ENCODE peak calls at places on chromosome 13, in six cellular contexts. One of them, this sample, is unnamed.

GRCh38 chr13:53405616-53406015 is 377.0 kb downstream of the OLFM4 start:
- DNase-seq in substantia nigra: no peak
- DNase-seq in NCI-H1694 treated with DMSO at 0.1 percent for 48 hours: no peak
- DNase-seq in HAP-1: peak
- DNase-seq in AG10803: no peak
- DNase-seq in neural progenitor cell: peak
- DNase-seq in this sample: peak

GRCh38 chr13:113371061-113371460 is 7.1 kb upstream of the GRTP1 start:
- DNase-seq in substantia nigra: no peak
- DNase-seq in NCI-H1694 treated with DMSO at 0.1 percent for 48 hours: no peak
- DNase-seq in HAP-1: no peak
- DNase-seq in AG10803: no peak
- DNase-seq in neural progenitor cell: no peak
- DNase-seq in this sample: no peak

GRCh38 chr13:105979586-105979985 is 555.9 kb downstream of the EFNB2 start:
- DNase-seq in substantia nigra: no peak
- DNase-seq in NCI-H1694 treated with DMSO at 0.1 percent for 48 hours: no peak
- DNase-seq in HAP-1: no peak
- DNase-seq in AG10803: peak
- DNase-seq in neural progenitor cell: peak
- DNase-seq in this sample: peak

GRCh38 chr13:41544824-41545707 is 87.7 kb downstream of the RGCC start:
- DNase-seq in substantia nigra: no peak
- DNase-seq in NCI-H1694 treated with DMSO at 0.1 percent for 48 hours: no peak
- DNase-seq in HAP-1: no peak
- DNase-seq in AG10803: peak
- DNase-seq in neural progenitor cell: no peak
- DNase-seq in this sample: no peak

GRCh38 chr13:21458457-21458815 is 667 bp downstream of the ZDHHC20 start:
- DNase-seq in substantia nigra: no peak
- DNase-seq in NCI-H1694 treated with DMSO at 0.1 percent for 48 hours: peak
- DNase-seq in HAP-1: peak
- DNase-seq in AG10803: no peak
- DNase-seq in neural progenitor cell: peak
- DNase-seq in this sample: peak

GRCh38 chr13:35695411-35695810 is 218.9 kb upstream of the MAB21L1 start:
- DNase-seq in substantia nigra: no peak
- DNase-seq in NCI-H1694 treated with DMSO at 0.1 percent for 48 hours: no peak
- DNase-seq in HAP-1: no peak
- DNase-seq in AG10803: peak
- DNase-seq in neural progenitor cell: no peak
- DNase-seq in this sample: no peak

GRCh38 chr13:68350554-68350953 is 1120.4 kb upstream of the PCDH9 start:
- DNase-seq in substantia nigra: no peak
- DNase-seq in NCI-H1694 treated with DMSO at 0.1 percent for 48 hours: no peak
- DNase-seq in HAP-1: no peak
- DNase-seq in AG10803: no peak
- DNase-seq in neural progenitor cell: no peak
- DNase-seq in this sample: no peak

GRCh38 chr13:40589285-40590109 is 76.9 kb downstream of the FOXO1 start:
- DNase-seq in substantia nigra: no peak
- DNase-seq in NCI-H1694 treated with DMSO at 0.1 percent for 48 hours: no peak
- DNase-seq in HAP-1: no peak
- DNase-seq in AG10803: peak
- DNase-seq in neural progenitor cell: peak
- DNase-seq in this sample: no peak

GRCh38 chr13:98476106-98476505 is 100.8 kb downstream of the STK24 start:
- DNase-seq in substantia nigra: no peak
- DNase-seq in NCI-H1694 treated with DMSO at 0.1 percent for 48 hours: no peak
- DNase-seq in HAP-1: no peak
- DNase-seq in AG10803: no peak
- DNase-seq in neural progenitor cell: peak
- DNase-seq in this sample: peak

GRCh38 chr13:50460366-50460765 is 383.1 kb downstream of the DLEU7 start:
- DNase-seq in substantia nigra: no peak
- DNase-seq in NCI-H1694 treated with DMSO at 0.1 percent for 48 hours: no peak
- DNase-seq in HAP-1: no peak
- DNase-seq in AG10803: no peak
- DNase-seq in neural progenitor cell: no peak
- DNase-seq in this sample: no peak

GRCh38 chr13:113422790-113423189 is 30.5 kb downstream of the ADPRHL1 start:
- DNase-seq in substantia nigra: no peak
- DNase-seq in NCI-H1694 treated with DMSO at 0.1 percent for 48 hours: no peak
- DNase-seq in HAP-1: no peak
- DNase-seq in AG10803: no peak
- DNase-seq in neural progenitor cell: no peak
- DNase-seq in this sample: no peak

GRCh38 chr13:25225970-25226369 is 53.9 kb upstream of the AMER2 start:
- DNase-seq in substantia nigra: no peak
- DNase-seq in NCI-H1694 treated with DMSO at 0.1 percent for 48 hours: no peak
- DNase-seq in HAP-1: no peak
- DNase-seq in AG10803: no peak
- DNase-seq in neural progenitor cell: no peak
- DNase-seq in this sample: no peak

GRCh38 chr13:103876571-103876970 is 810.4 kb upstream of the SLC10A2 start:
- DNase-seq in substantia nigra: no peak
- DNase-seq in NCI-H1694 treated with DMSO at 0.1 percent for 48 hours: no peak
- DNase-seq in HAP-1: no peak
- DNase-seq in AG10803: peak
- DNase-seq in neural progenitor cell: no peak
- DNase-seq in this sample: peak

GRCh38 chr13:84607614-84608013 is 725.3 kb upstream of the SLITRK1 start:
- DNase-seq in substantia nigra: no peak
- DNase-seq in NCI-H1694 treated with DMSO at 0.1 percent for 48 hours: no peak
- DNase-seq in HAP-1: no peak
- DNase-seq in AG10803: peak
- DNase-seq in neural progenitor cell: no peak
- DNase-seq in this sample: no peak

GRCh38 chr13:44403720-44404063 is 30.1 kb downstream of the SERP2 start:
- DNase-seq in substantia nigra: no peak
- DNase-seq in NCI-H1694 treated with DMSO at 0.1 percent for 48 hours: no peak
- DNase-seq in HAP-1: peak
- DNase-seq in AG10803: no peak
- DNase-seq in neural progenitor cell: no peak
- DNase-seq in this sample: peak

GRCh38 chr13:99972190-99972731 is 694 bp upstream of the ZIC5 start:
- DNase-seq in substantia nigra: no peak
- DNase-seq in NCI-H1694 treated with DMSO at 0.1 percent for 48 hours: no peak
- DNase-seq in HAP-1: peak
- DNase-seq in AG10803: no peak
- DNase-seq in neural progenitor cell: peak
- DNase-seq in this sample: peak

GRCh38 chr13:107842562-107843180 is 372.7 kb downstream of the LIG4 start:
- DNase-seq in substantia nigra: no peak
- DNase-seq in NCI-H1694 treated with DMSO at 0.1 percent for 48 hours: no peak
- DNase-seq in HAP-1: peak
- DNase-seq in AG10803: peak
- DNase-seq in neural progenitor cell: no peak
- DNase-seq in this sample: peak

GRCh38 chr13:20525144-20525600 is 485 bp downstream of the CRYL1 start:
- DNase-seq in substantia nigra: no peak
- DNase-seq in NCI-H1694 treated with DMSO at 0.1 percent for 48 hours: peak
- DNase-seq in HAP-1: peak
- DNase-seq in AG10803: no peak
- DNase-seq in neural progenitor cell: peak
- DNase-seq in this sample: peak

GRCh38 chr13:77800219-77800618 is 102.7 kb downstream of the SLAIN1 start:
- DNase-seq in substantia nigra: no peak
- DNase-seq in NCI-H1694 treated with DMSO at 0.1 percent for 48 hours: no peak
- DNase-seq in HAP-1: no peak
- DNase-seq in AG10803: peak
- DNase-seq in neural progenitor cell: no peak
- DNase-seq in this sample: no peak

GRCh38 chr13:113863511-113864302 is at the start of gene GAS6:
- DNase-seq in substantia nigra: no peak
- DNase-seq in NCI-H1694 treated with DMSO at 0.1 percent for 48 hours: no peak
- DNase-seq in HAP-1: peak
- DNase-seq in AG10803: peak
- DNase-seq in neural progenitor cell: peak
- DNase-seq in this sample: peak

GRCh38 chr13:36858285-36858684 is 39.3 kb downstream of the RFXAP start:
- DNase-seq in substantia nigra: no peak
- DNase-seq in NCI-H1694 treated with DMSO at 0.1 percent for 48 hours: peak
- DNase-seq in HAP-1: peak
- DNase-seq in AG10803: peak
- DNase-seq in neural progenitor cell: peak
- DNase-seq in this sample: peak

GRCh38 chr13:109717686-109718085 is 68.7 kb downstream of the IRS2 start:
- DNase-seq in substantia nigra: no peak
- DNase-seq in NCI-H1694 treated with DMSO at 0.1 percent for 48 hours: no peak
- DNase-seq in HAP-1: no peak
- DNase-seq in AG10803: no peak
- DNase-seq in neural progenitor cell: no peak
- DNase-seq in this sample: no peak

GRCh38 chr13:81051873-81052272 is 710.9 kb upstream of the SPRY2 start:
- DNase-seq in substantia nigra: no peak
- DNase-seq in NCI-H1694 treated with DMSO at 0.1 percent for 48 hours: peak
- DNase-seq in HAP-1: no peak
- DNase-seq in AG10803: no peak
- DNase-seq in neural progenitor cell: peak
- DNase-seq in this sample: peak

GRCh38 chr13:19154843-19155242 is 26.8 kb downstream of the TUBA3C start:
- DNase-seq in substantia nigra: no peak
- DNase-seq in NCI-H1694 treated with DMSO at 0.1 percent for 48 hours: no peak
- DNase-seq in HAP-1: no peak
- DNase-seq in AG10803: no peak
- DNase-seq in neural progenitor cell: no peak
- DNase-seq in this sample: no peak

GRCh38 chr13:108060111-108060510 is 155.2 kb downstream of the LIG4 start:
- DNase-seq in substantia nigra: no peak
- DNase-seq in NCI-H1694 treated with DMSO at 0.1 percent for 48 hours: no peak
- DNase-seq in HAP-1: peak
- DNase-seq in AG10803: no peak
- DNase-seq in neural progenitor cell: peak
- DNase-seq in this sample: peak

GRCh38 chr13:113486698-113487097 is 3.8 kb downstream of the DCUN1D2 start:
- DNase-seq in substantia nigra: no peak
- DNase-seq in NCI-H1694 treated with DMSO at 0.1 percent for 48 hours: no peak
- DNase-seq in HAP-1: no peak
- DNase-seq in AG10803: no peak
- DNase-seq in neural progenitor cell: no peak
- DNase-seq in this sample: no peak

GRCh38 chr13:109871018-109871370 is 84.6 kb upstream of the IRS2 start:
- DNase-seq in substantia nigra: no peak
- DNase-seq in NCI-H1694 treated with DMSO at 0.1 percent for 48 hours: no peak
- DNase-seq in HAP-1: no peak
- DNase-seq in AG10803: peak
- DNase-seq in neural progenitor cell: no peak
- DNase-seq in this sample: no peak

GRCh38 chr13:106507560-106508274 is 27.7 kb downstream of the EFNB2 start:
- DNase-seq in substantia nigra: no peak
- DNase-seq in NCI-H1694 treated with DMSO at 0.1 percent for 48 hours: no peak
- DNase-seq in HAP-1: no peak
- DNase-seq in AG10803: peak
- DNase-seq in neural progenitor cell: peak
- DNase-seq in this sample: peak

GRCh38 chr13:63636231-63636993 is 2220.8 kb upstream of the PCDH20 start:
- DNase-seq in substantia nigra: no peak
- DNase-seq in NCI-H1694 treated with DMSO at 0.1 percent for 48 hours: no peak
- DNase-seq in HAP-1: peak
- DNase-seq in AG10803: no peak
- DNase-seq in neural progenitor cell: no peak
- DNase-seq in this sample: peak

GRCh38 chr13:25214371-25215252 is 42.5 kb upstream of the AMER2 start:
- DNase-seq in substantia nigra: no peak
- DNase-seq in NCI-H1694 treated with DMSO at 0.1 percent for 48 hours: no peak
- DNase-seq in HAP-1: peak
- DNase-seq in AG10803: peak
- DNase-seq in neural progenitor cell: no peak
- DNase-seq in this sample: peak

GRCh38 chr13:81396172-81396571 is 1055.2 kb upstream of the SPRY2 start:
- DNase-seq in substantia nigra: no peak
- DNase-seq in NCI-H1694 treated with DMSO at 0.1 percent for 48 hours: no peak
- DNase-seq in HAP-1: no peak
- DNase-seq in AG10803: no peak
- DNase-seq in neural progenitor cell: no peak
- DNase-seq in this sample: no peak

GRCh38 chr13:33509642-33510229 is 224.2 kb upstream of the STARD13 start:
- DNase-seq in substantia nigra: no peak
- DNase-seq in NCI-H1694 treated with DMSO at 0.1 percent for 48 hours: no peak
- DNase-seq in HAP-1: no peak
- DNase-seq in AG10803: peak
- DNase-seq in neural progenitor cell: peak
- DNase-seq in this sample: peak

GRCh38 chr13:75385708-75386083 is 96.3 kb downstream of the TBC1D4 start:
- DNase-seq in substantia nigra: no peak
- DNase-seq in NCI-H1694 treated with DMSO at 0.1 percent for 48 hours: no peak
- DNase-seq in HAP-1: no peak
- DNase-seq in AG10803: no peak
- DNase-seq in neural progenitor cell: no peak
- DNase-seq in this sample: no peak

GRCh38 chr13:29423050-29423449 is 172.4 kb downstream of the SLC7A1 start:
- DNase-seq in substantia nigra: no peak
- DNase-seq in NCI-H1694 treated with DMSO at 0.1 percent for 48 hours: no peak
- DNase-seq in HAP-1: no peak
- DNase-seq in AG10803: no peak
- DNase-seq in neural progenitor cell: peak
- DNase-seq in this sample: no peak

GRCh38 chr13:107778094-107778493 is 437.2 kb downstream of the LIG4 start:
- DNase-seq in substantia nigra: no peak
- DNase-seq in NCI-H1694 treated with DMSO at 0.1 percent for 48 hours: no peak
- DNase-seq in HAP-1: no peak
- DNase-seq in AG10803: no peak
- DNase-seq in neural progenitor cell: peak
- DNase-seq in this sample: no peak

GRCh38 chr13:98110749-98111148 is 32.1 kb upstream of the FARP1 start:
- DNase-seq in substantia nigra: no peak
- DNase-seq in NCI-H1694 treated with DMSO at 0.1 percent for 48 hours: no peak
- DNase-seq in HAP-1: no peak
- DNase-seq in AG10803: no peak
- DNase-seq in neural progenitor cell: no peak
- DNase-seq in this sample: peak

GRCh38 chr13:112877066-112877465 is 91.9 kb upstream of the MCF2L start:
- DNase-seq in substantia nigra: no peak
- DNase-seq in NCI-H1694 treated with DMSO at 0.1 percent for 48 hours: no peak
- DNase-seq in HAP-1: no peak
- DNase-seq in AG10803: no peak
- DNase-seq in neural progenitor cell: no peak
- DNase-seq in this sample: no peak

GRCh38 chr13:98265669-98266551 is 88.8 kb upstream of the RNF113B start:
- DNase-seq in substantia nigra: no peak
- DNase-seq in NCI-H1694 treated with DMSO at 0.1 percent for 48 hours: no peak
- DNase-seq in HAP-1: no peak
- DNase-seq in AG10803: peak
- DNase-seq in neural progenitor cell: no peak
- DNase-seq in this sample: no peak

This sample was measured in mesendoderm.